ENCODE peak calls at places on chromosome 17, in nine cellular contexts. V is fibroblast of lung, H is upper lobe of right lung, D is testis, B is progenitor cell of endocrine pancreas, T is fibroblast of villous mesenchyme, I is A549, U is left ventricle myocardium inferior, G is AG09309. K is an unnamed sample.

GRCh38 chr17:21370430-21370829 is 5.7 kb upstream of the KCNJ12 start:
- DNase-seq in T (no peak), U (peak), D (no peak), H (no peak), I (no peak), G (no peak), V (peak), B (no peak), K (no peak)

GRCh38 chr17:8630802-8631553 is 453 bp upstream of the MYH10 start:
- DNase-seq in T (peak), G (peak), D (peak), B (peak), V (peak), H (peak), I (peak), U (peak), K (peak)

GRCh38 chr17:2701996-2702741 is 9.4 kb downstream of the CLUH start:
- DNase-seq in G (no peak), U (peak), B (no peak), V (no peak), I (no peak), D (no peak), H (peak), T (no peak), K (no peak)

GRCh38 chr17:75125984-75126383 is 5.6 kb downstream of the NT5C start:
- DNase-seq in V (no peak), T (no peak), D (no peak), B (no peak), U (no peak), H (no peak), I (no peak), G (no peak), K (no peak)

GRCh38 chr17:44911133-44912001 is 3.9 kb downstream of the GFAP start:
- DNase-seq in T (peak), V (peak), D (peak), H (peak), I (peak), G (no peak), U (peak), B (peak), K (peak)

GRCh38 chr17:80786470-80786869 is 205.2 kb upstream of the CHMP6 start:
- DNase-seq in T (no peak), V (no peak), B (no peak), H (no peak), G (no peak), D (no peak), I (no peak), U (no peak), K (no peak)

GRCh38 chr17:3675886-3676285 is 7.3 kb downstream of the EMC6 start:
- DNase-seq in B (no peak), I (no peak), G (no peak), V (no peak), T (no peak), H (no peak), D (no peak), U (no peak), K (no peak)

GRCh38 chr17:57170866-57171265 is 85.5 kb upstream of the MSI2 start:
- DNase-seq in V (no peak), B (no peak), T (no peak), G (no peak), U (no peak), H (no peak), D (no peak), I (no peak), K (no peak)

GRCh38 chr17:70447588-70447987 is 278.3 kb downstream of the KCNJ2 start:
- DNase-seq in V (no peak), T (no peak), I (no peak), D (no peak), B (no peak), G (no peak), H (no peak), U (no peak), K (no peak)

GRCh38 chr17:43515641-43516040 is 30.5 kb downstream of the ETV4 start:
- DNase-seq in G (no peak), T (no peak), H (no peak), U (no peak), I (no peak), B (no peak), D (no peak), V (no peak), K (no peak)

GRCh38 chr17:12290207-12290606 is 269.5 kb downstream of the MAP2K4 start:
- DNase-seq in T (no peak), H (no peak), I (no peak), B (no peak), V (no peak), D (no peak), G (no peak), U (no peak), K (no peak)

GRCh38 chr17:76159157-76159556 is 18.1 kb upstream of the FOXJ1 start:
- DNase-seq in B (no peak), I (no peak), V (no peak), T (no peak), D (no peak), H (no peak), G (no peak), U (no peak), K (no peak)

GRCh38 chr17:50028207-50029120 is 27.4 kb upstream of the ITGA3 start:
- DNase-seq in D (no peak), T (peak), I (peak), V (peak), G (peak), H (peak), B (no peak), U (no peak), K (no peak)

GRCh38 chr17:80774643-80775281 is 216.9 kb upstream of the CHMP6 start:
- DNase-seq in G (no peak), U (no peak), H (no peak), B (no peak), D (no peak), T (no peak), V (no peak), I (no peak), K (peak)

GRCh38 chr17:38428150-38428642 is at the start of gene ARHGAP23:
- DNase-seq in G (no peak), V (peak), H (peak), U (peak), B (no peak), I (peak), T (peak), D (peak), K (peak)

GRCh38 chr17:67052720-67053437 is 8.5 kb downstream of the CACNG1 start:
- DNase-seq in T (no peak), B (no peak), U (no peak), G (no peak), I (no peak), H (no peak), V (no peak), D (no peak), K (no peak)

GRCh38 chr17:82683534-82683933 is 15.0 kb downstream of the RAB40B start:
- DNase-seq in V (no peak), I (no peak), D (no peak), H (no peak), T (no peak), U (no peak), B (no peak), G (no peak), K (no peak)

GRCh38 chr17:82228278-82228841 is 482 bp upstream of the SLC16A3 start:
- DNase-seq in V (peak), D (no peak), U (peak), B (no peak), T (peak), H (peak), G (no peak), I (no peak), K (no peak)

GRCh38 chr17:897970-898619 is 81.5 kb downstream of the NXN start:
- DNase-seq in D (no peak), T (no peak), U (no peak), V (no peak), I (no peak), G (no peak), B (no peak), H (no peak), K (no peak)

GRCh38 chr17:19301274-19301946 is 61.1 kb downstream of the B9D1 start:
- DNase-seq in B (no peak), U (no peak), G (no peak), H (peak), I (no peak), D (no peak), T (no peak), V (no peak), K (no peak)

GRCh38 chr17:412211-413015 is 59.8 kb upstream of the RPH3AL start:
- DNase-seq in V (peak), I (peak), G (peak), D (peak), T (peak), H (no peak), U (no peak), B (no peak), K (peak)

GRCh38 chr17:2398655-2399571 is 1.9 kb downstream of the MNT start:
- DNase-seq in D (peak), I (peak), G (peak), T (peak), V (peak), H (peak), U (peak), B (peak), K (peak)

GRCh38 chr17:40538019-40538935 is 27.0 kb downstream of the CCR7 start:
- DNase-seq in D (peak), T (no peak), U (peak), G (no peak), I (no peak), H (peak), V (no peak), B (no peak), K (no peak)

GRCh38 chr17:52157603-52158449 is 688 bp downstream of the CA10 start:
- DNase-seq in U (no peak), D (no peak), I (no peak), V (no peak), T (no peak), B (peak), H (no peak), G (no peak), K (peak)

GRCh38 chr17:32100971-32101631 is 41.2 kb upstream of the RHOT1 start:
- DNase-seq in H (no peak), T (no peak), B (no peak), V (no peak), U (no peak), G (no peak), D (no peak), I (no peak), K (no peak)

GRCh38 chr17:57048096-57048495 is 37.0 kb upstream of the AKAP1 start:
- DNase-seq in T (no peak), B (no peak), V (no peak), H (no peak), D (no peak), U (no peak), G (no peak), I (no peak), K (no peak)

GRCh38 chr17:32007463-32008298 is 498 bp downstream of the LRRC37B start:
- DNase-seq in V (peak), I (peak), U (no peak), H (peak), B (peak), T (peak), D (peak), G (no peak), K (peak)

GRCh38 chr17:18026408-18026776 is 12.6 kb downstream of the ATPAF2 start:
- DNase-seq in G (peak), U (peak), B (no peak), T (peak), H (no peak), D (peak), V (peak), I (no peak), K (peak)

GRCh38 chr17:64006361-64007088 is 8.4 kb downstream of the PRR29 start:
- DNase-seq in B (no peak), D (peak), G (no peak), V (no peak), H (no peak), U (peak), T (peak), I (no peak), K (peak)

GRCh38 chr17:34081269-34081668 is 173.8 kb upstream of the CCL2 start:
- DNase-seq in U (no peak), T (no peak), D (no peak), V (no peak), B (no peak), I (peak), G (no peak), H (no peak), K (no peak)

GRCh38 chr17:69810326-69811035 is 264.5 kb upstream of the KCNJ16 start:
- DNase-seq in T (no peak), H (no peak), U (no peak), D (no peak), G (no peak), B (no peak), V (no peak), I (no peak), K (no peak)

GRCh38 chr17:17189559-17189958 is 16.6 kb downstream of the PLD6 start:
- DNase-seq in H (no peak), T (no peak), D (no peak), U (no peak), G (no peak), B (no peak), I (no peak), V (no peak), K (no peak)

GRCh38 chr17:34220045-34220775 is 34.9 kb upstream of the CCL2 start:
- DNase-seq in I (no peak), G (no peak), U (no peak), H (no peak), V (no peak), B (no peak), T (no peak), D (no peak), K (no peak)

GRCh38 chr17:58332720-58333395 is 4.3 kb upstream of the TSPOAP1 start:
- DNase-seq in I (no peak), B (no peak), G (no peak), T (no peak), U (peak), D (no peak), V (no peak), H (peak), K (no peak)

GRCh38 chr17:50194441-50195195 is 6.8 kb downstream of the COL1A1 start:
- DNase-seq in I (no peak), U (no peak), D (no peak), V (no peak), H (no peak), T (no peak), G (no peak), B (no peak), K (no peak)

GRCh38 chr17:1829189-1829578 is 518 bp downstream of the SMYD4 start:
- DNase-seq in V (peak), I (no peak), U (no peak), H (no peak), T (peak), D (peak), B (no peak), G (no peak), K (no peak)

GRCh38 chr17:19629449-19629848 is 19.1 kb upstream of the ALDH3A2 start:
- DNase-seq in U (no peak), I (no peak), D (no peak), B (no peak), G (no peak), T (no peak), H (no peak), V (no peak), K (no peak)

GRCh38 chr17:32759476-32759875 is 117.4 kb downstream of the MYO1D start:
- DNase-seq in V (no peak), D (no peak), G (no peak), H (no peak), B (no peak), U (no peak), I (no peak), T (no peak), K (no peak)

DNA sequence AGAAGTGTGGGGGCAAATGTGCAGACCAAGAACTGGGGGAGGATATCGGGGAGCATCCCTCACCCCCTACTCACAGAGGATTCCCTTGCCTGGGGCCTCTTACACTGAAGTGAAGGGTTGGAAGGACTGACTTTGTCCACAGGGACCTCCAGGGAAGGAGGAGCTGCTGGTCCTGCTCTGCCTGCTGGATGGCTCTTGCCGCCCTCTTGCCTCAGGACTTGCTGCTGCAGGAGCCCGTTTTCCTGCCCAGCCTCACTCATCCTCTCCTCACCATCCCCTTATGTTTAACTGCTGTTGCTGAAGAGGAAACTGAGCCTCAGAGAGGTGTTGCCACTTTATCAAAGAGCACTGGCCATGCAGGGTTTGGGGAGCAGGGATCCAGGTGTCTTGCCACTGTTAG is 3.7 kb upstream of the C17orf113 start:
- DNase-seq in D (no peak), H (no peak), T (no peak), B (no peak), G (no peak), U (no peak), V (no peak), I (no peak), K (no peak)
- TF ChIP-seq CTCF in D (no peak), H (no peak), T (no peak), B (no peak), G (no peak), U (no peak), V (no peak), I (no peak), K (no peak)

DNA sequence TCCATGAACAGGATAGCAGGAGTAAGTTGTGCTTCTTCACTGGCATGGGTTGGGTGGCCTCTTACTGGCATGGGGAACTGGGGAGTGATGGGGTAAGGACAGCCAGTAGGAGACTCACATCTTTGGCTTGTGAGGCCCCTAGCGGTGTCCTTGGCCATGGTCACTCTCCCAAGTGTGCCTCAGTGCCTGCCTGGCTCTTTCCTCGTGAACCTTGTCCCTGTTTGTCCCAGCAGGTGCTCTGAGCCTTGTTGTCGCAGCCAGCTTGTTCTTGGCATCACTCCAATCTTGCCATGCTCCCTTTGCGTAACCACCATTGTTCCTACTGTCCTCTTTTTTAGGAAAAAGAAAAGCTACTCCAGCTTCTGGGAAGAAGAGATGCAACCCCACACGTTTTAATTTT is 53.6 kb upstream of the SDK2 start:
- DNase-seq in D (no peak), V (no peak), B (no peak), I (no peak), H (no peak), U (no peak), G (no peak), T (no peak), K (peak)
- TF ChIP-seq CTCF in D (no peak), V (no peak), B (peak), I (no peak), H (no peak), U (no peak), G (no peak), T (no peak), K (peak)

GRCh38 chr17:28469376-28469775 is 4.1 kb upstream of the SLC13A2 start:
- DNase-seq in T (no peak), I (no peak), V (no peak), G (no peak), H (no peak), U (no peak), D (no peak), B (no peak), K (no peak)

GRCh38 chr17:28468781-28469180 is 4.7 kb upstream of the SLC13A2 start:
- DNase-seq in I (no peak), B (no peak), T (no peak), V (no peak), D (no peak), H (no peak), U (no peak), G (no peak), K (no peak)

GRCh38 chr17:28466001-28466400 is 7.4 kb upstream of the SLC13A2 start:
- DNase-seq in G (no peak), B (no peak), U (no peak), T (no peak), D (no peak), H (no peak), V (no peak), I (no peak), K (no peak)

GRCh38 chr17:28467456-28468025 is 5.9 kb upstream of the SLC13A2 start:
- DNase-seq in B (no peak), U (no peak), T (peak), G (peak), V (peak), D (no peak), I (no peak), H (no peak), K (no peak)

GRCh38 chr17:28466521-28467048 is 6.9 kb upstream of the SLC13A2 start:
- DNase-seq in U (no peak), D (peak), V (no peak), T (peak), I (no peak), B (no peak), H (no peak), G (no peak), K (no peak)
- TF ChIP-seq CTCF in U (no peak), D (no peak), V (no peak), T (no peak), I (no peak), B (no peak), H (no peak), G (no peak), K (no peak)

GRCh38 chr17:72502940-72503341 is 382.1 kb downstream of the SOX9 start:
- DNase-seq in V (peak), H (no peak), B (no peak), D (no peak), I (no peak), G (no peak), U (no peak), T (peak), K (no peak)

GRCh38 chr17:72501404-72502110 is 380.7 kb downstream of the SOX9 start:
- DNase-seq in V (no peak), H (peak), U (no peak), D (no peak), T (no peak), B (no peak), I (no peak), G (no peak), K (no peak)

GRCh38 chr17:72504783-72505182 is 384.0 kb downstream of the SOX9 start:
- DNase-seq in D (no peak), U (no peak), H (no peak), V (no peak), B (no peak), I (no peak), G (no peak), T (no peak), K (no peak)

GRCh38 chr17:72503556-72503955 is 382.7 kb downstream of the SOX9 start:
- DNase-seq in H (no peak), G (no peak), D (no peak), T (no peak), B (no peak), I (no peak), V (no peak), U (no peak), K (no peak)

GRCh38 chr17:72502111-72502939 is 381.5 kb downstream of the SOX9 start:
- DNase-seq in H (no peak), U (no peak), T (peak), D (no peak), G (no peak), V (peak), I (no peak), B (no peak), K (no peak)
- TF ChIP-seq CTCF in H (no peak), U (no peak), T (no peak), D (no peak), G (no peak), V (no peak), I (no peak), B (no peak), K (no peak)

DNA sequence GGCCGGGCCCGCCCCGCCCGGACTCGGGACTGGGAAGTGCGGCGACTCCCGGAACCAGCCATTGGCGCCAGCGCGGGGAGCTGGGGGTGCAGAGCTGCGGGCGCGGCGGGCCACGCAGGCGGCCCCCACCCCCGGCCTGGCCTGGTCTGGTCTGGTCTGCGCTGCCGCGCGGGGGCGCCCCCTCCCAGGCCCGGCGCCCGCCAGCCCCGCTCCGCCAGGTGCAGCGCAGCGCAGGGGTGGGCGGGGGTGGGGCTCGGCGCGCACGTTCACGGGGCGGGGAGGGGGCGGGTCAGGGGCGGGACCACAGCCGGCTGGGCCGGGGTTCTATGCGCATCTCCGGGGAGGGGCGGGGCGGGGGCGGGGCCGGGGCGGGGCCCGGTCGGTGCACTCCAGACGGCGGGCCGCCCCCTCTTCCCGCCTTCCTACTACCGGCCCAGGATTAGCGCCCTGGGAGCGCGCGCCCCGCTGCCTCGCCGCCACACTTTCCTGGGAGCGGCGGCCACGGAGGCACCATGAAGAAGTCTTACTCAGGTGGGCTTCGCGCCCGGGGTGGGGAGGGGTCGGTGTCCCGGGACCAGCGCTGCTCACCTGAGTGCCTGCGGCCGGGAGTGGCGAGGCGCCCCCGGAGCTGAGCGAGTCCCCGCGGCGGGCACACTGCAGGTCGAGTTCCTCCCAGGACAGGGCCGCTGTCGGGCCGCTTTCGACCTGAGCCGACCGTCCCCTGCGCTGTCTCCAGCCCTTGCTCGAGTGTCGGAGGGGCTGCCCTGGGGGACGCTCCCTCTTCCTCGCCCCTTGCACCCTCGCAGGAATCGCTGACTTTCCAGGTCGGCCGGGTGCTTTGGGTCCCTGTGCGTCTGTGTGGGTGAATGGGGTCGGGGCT is 140.5 kb downstream of the SEC14L1 start:
- DNase-seq in G (no peak), U (peak), B (peak), D (peak), T (peak), H (peak), V (peak), I (peak), K (peak)
- TF ChIP-seq CTCF in G (no peak), U (peak), B (peak), D (no peak), T (no peak), H (no peak), V (no peak), I (peak), K (no peak)

K was measured in BE2C.